ENCODE peak calls at places on chromosomes 12 and 14, in seven cellular contexts. One of them, this sample, is unnamed. For H3K36me3, the result is how much of the 10 kb centered on the place peaks cover.

GRCh38 chr12:98863167-98863566 is 218.1 kb downstream of the APAF1 start:
- DNase-seq in tibial nerve: no peak
- DNase-seq in heart right ventricle: no peak
- DNase-seq in kidney epithelial cell: no peak
- DNase-seq in H7: peak
- DNase-seq in adipocyte: no peak
- DNase-seq in ovary: no peak
- DNase-seq in this sample: no peak

GRCh38 chr14:91140672-91141071 is 26.8 kb downstream of the DGLUCY start:
- DNase-seq in tibial nerve: peak
- DNase-seq in heart right ventricle: no peak
- DNase-seq in ovary: no peak
- DNase-seq in H7: peak
- DNase-seq in adipocyte: peak
- DNase-seq in kidney epithelial cell: no peak
- DNase-seq in this sample: no peak

GRCh38 chr14:104975481-104976197 is 2.5 kb downstream of the AHNAK2 start:
- DNase-seq in heart right ventricle: no peak
- DNase-seq in tibial nerve: no peak
- DNase-seq in kidney epithelial cell: no peak
- DNase-seq in H7: peak
- DNase-seq in adipocyte: no peak
- DNase-seq in ovary: no peak
- DNase-seq in this sample: no peak

GRCh38 chr14:77208266-77208978 is 26.8 kb downstream of the TMEM63C start:
- DNase-seq in kidney epithelial cell: no peak
- DNase-seq in ovary: peak
- DNase-seq in tibial nerve: peak
- DNase-seq in adipocyte: peak
- DNase-seq in H7: peak
- DNase-seq in heart right ventricle: peak
- DNase-seq in this sample: no peak

GRCh38 chr12:50615534-50616296 is 110.9 kb downstream of the DIP2B start:
- DNase-seq in adipocyte: peak
- DNase-seq in heart right ventricle: no peak
- DNase-seq in H7: no peak
- DNase-seq in ovary: no peak
- DNase-seq in kidney epithelial cell: no peak
- DNase-seq in tibial nerve: no peak
- DNase-seq in this sample: no peak

GRCh38 chr14:105311838-105312237 is 2.7 kb upstream of the PACS2 start:
- DNase-seq in heart right ventricle: no peak
- DNase-seq in tibial nerve: no peak
- DNase-seq in kidney epithelial cell: no peak
- DNase-seq in adipocyte: no peak
- DNase-seq in ovary: no peak
- DNase-seq in H7: peak
- DNase-seq in this sample: no peak

GRCh38 chr12:127830730-127831129 is 436.2 kb upstream of the TMEM132C start:
- DNase-seq in adipocyte: no peak
- DNase-seq in heart right ventricle: no peak
- DNase-seq in ovary: no peak
- DNase-seq in H7: peak
- DNase-seq in kidney epithelial cell: no peak
- DNase-seq in tibial nerve: no peak
- DNase-seq in this sample: no peak

GRCh38 chr14:24999157-24999556 is 50.8 kb downstream of the STXBP6 start:
- DNase-seq in kidney epithelial cell: no peak
- DNase-seq in heart right ventricle: no peak
- DNase-seq in adipocyte: no peak
- DNase-seq in ovary: no peak
- DNase-seq in H7: no peak
- DNase-seq in tibial nerve: no peak
- DNase-seq in this sample: no peak

GRCh38 chr12:52952082-52952801 is 3.3 kb downstream of the KRT18 start:
- DNase-seq in H7: peak
- DNase-seq in ovary: no peak
- DNase-seq in adipocyte: no peak
- DNase-seq in tibial nerve: no peak
- DNase-seq in heart right ventricle: peak
- DNase-seq in kidney epithelial cell: no peak
- DNase-seq in this sample: no peak

GRCh38 chr14:98069712-98070133 is 1202.3 kb downstream of the BCL11B start:
- DNase-seq in ovary: no peak
- DNase-seq in kidney epithelial cell: peak
- DNase-seq in tibial nerve: no peak
- DNase-seq in heart right ventricle: no peak
- DNase-seq in adipocyte: no peak
- DNase-seq in H7: no peak
- DNase-seq in this sample: no peak

GRCh38 chr12:9039397-9039977 is 50.1 kb downstream of the KLRG1 start:
- DNase-seq in tibial nerve: peak
- DNase-seq in adipocyte: peak
- DNase-seq in heart right ventricle: no peak
- DNase-seq in H7: peak
- DNase-seq in kidney epithelial cell: no peak
- DNase-seq in ovary: no peak
- DNase-seq in this sample: no peak

GRCh38 chr14:93430889-93431670 is at the start of gene UNC79:
- DNase-seq in tibial nerve: no peak
- DNase-seq in H7: peak
- DNase-seq in kidney epithelial cell: no peak
- DNase-seq in adipocyte: peak
- DNase-seq in heart right ventricle: no peak
- DNase-seq in ovary: no peak
- DNase-seq in this sample: no peak

GRCh38 chr12:31518680-31519227 is 72.2 kb downstream of the DENND5B start:
- DNase-seq in heart right ventricle: no peak
- DNase-seq in ovary: peak
- DNase-seq in H7: peak
- DNase-seq in adipocyte: peak
- DNase-seq in tibial nerve: no peak
- DNase-seq in kidney epithelial cell: peak
- DNase-seq in this sample: no peak

GRCh38 chr12:131831635-131832041 is 3.4 kb downstream of the MMP17 start:
- DNase-seq in kidney epithelial cell: no peak
- DNase-seq in heart right ventricle: no peak
- DNase-seq in adipocyte: peak
- DNase-seq in tibial nerve: no peak
- DNase-seq in H7: no peak
- DNase-seq in ovary: peak
- DNase-seq in this sample: no peak
- H3K4me3 ChIP-seq in kidney epithelial cell: peak
- H3K4me3 ChIP-seq in heart right ventricle: peak
- H3K4me3 ChIP-seq in adipocyte: peak
- H3K4me3 ChIP-seq in tibial nerve: peak
- H3K4me3 ChIP-seq in H7: no peak
- H3K4me3 ChIP-seq in ovary: peak
- H3K4me3 ChIP-seq in this sample: peak

GRCh38 chr12:49050507-49051372 is 9.9 kb downstream of the KMT2D start:
- DNase-seq in ovary: no peak
- DNase-seq in heart right ventricle: no peak
- DNase-seq in adipocyte: no peak
- DNase-seq in kidney epithelial cell: no peak
- DNase-seq in tibial nerve: no peak
- DNase-seq in H7: no peak
- DNase-seq in this sample: no peak

GRCh38 chr12:49051373-49051764 is 9.2 kb downstream of the KMT2D start:
- DNase-seq in ovary: no peak
- DNase-seq in tibial nerve: no peak
- DNase-seq in adipocyte: no peak
- DNase-seq in heart right ventricle: no peak
- DNase-seq in H7: no peak
- DNase-seq in kidney epithelial cell: no peak
- DNase-seq in this sample: no peak

GRCh38 chr12:49046129-49046895 is 14.3 kb downstream of the KMT2D start:
- DNase-seq in kidney epithelial cell: no peak
- DNase-seq in tibial nerve: no peak
- DNase-seq in ovary: no peak
- DNase-seq in heart right ventricle: no peak
- DNase-seq in H7: no peak
- DNase-seq in adipocyte: no peak
- DNase-seq in this sample: no peak

GRCh38 chr12:49049566-49050224 is 10.9 kb downstream of the KMT2D start:
- DNase-seq in kidney epithelial cell: no peak
- DNase-seq in H7: no peak
- DNase-seq in heart right ventricle: no peak
- DNase-seq in ovary: peak
- DNase-seq in adipocyte: no peak
- DNase-seq in tibial nerve: no peak
- DNase-seq in this sample: no peak

DNA sequence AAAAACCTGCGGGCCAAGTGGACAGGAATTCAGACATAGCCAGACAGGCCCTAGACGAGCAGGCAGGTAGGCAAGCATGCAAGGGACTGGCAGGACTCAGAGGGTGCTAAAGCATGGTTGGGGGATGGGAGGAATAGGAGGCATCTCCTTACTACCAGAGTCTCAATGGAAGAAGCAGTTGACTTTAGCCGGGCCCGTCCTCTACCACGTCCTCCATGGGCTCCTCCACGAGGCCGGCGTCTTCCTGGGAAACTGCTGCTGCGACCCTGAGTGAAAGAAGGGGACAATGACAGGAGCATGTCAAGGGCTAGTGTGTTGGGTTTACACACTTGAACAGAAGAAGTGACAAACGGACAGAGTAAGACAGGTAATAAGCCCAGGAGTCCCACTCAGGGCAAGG is 11.6 kb downstream of the KMT2D start:
- DNase-seq in kidney epithelial cell: no peak
- DNase-seq in adipocyte: no peak
- DNase-seq in H7: no peak
- DNase-seq in tibial nerve: no peak
- DNase-seq in ovary: no peak
- DNase-seq in heart right ventricle: no peak
- DNase-seq in this sample: no peak
- H3K36me3 ChIP-seq in kidney epithelial cell: under half
- H3K36me3 ChIP-seq in adipocyte: half or more
- H3K36me3 ChIP-seq in H7: half or more
- H3K36me3 ChIP-seq in tibial nerve: under half
- H3K36me3 ChIP-seq in ovary: under half
- H3K36me3 ChIP-seq in heart right ventricle: under half
- H3K36me3 ChIP-seq in this sample: half or more

DNA sequence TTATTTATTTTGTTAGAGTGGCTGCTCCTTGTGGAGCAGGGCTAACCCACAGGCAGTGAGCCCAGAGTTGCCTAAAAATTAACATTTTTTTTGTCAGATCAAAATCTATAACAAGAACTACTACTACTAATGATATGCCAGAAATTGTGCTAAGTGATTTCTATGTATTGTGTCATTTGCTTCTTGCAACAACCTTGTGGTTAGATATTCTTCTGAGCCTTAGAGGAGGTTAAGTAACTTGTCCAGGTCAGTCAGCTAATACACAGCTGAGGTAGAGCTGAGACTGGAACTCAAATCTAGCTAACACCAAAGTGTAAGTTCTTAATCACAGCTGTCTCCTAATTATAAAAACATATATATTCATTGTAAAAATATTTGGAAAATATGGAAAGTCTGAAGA is 29.8 kb downstream of the CFL2 start:
- DNase-seq in ovary: no peak
- DNase-seq in tibial nerve: no peak
- DNase-seq in heart right ventricle: no peak
- DNase-seq in H7: no peak
- DNase-seq in kidney epithelial cell: no peak
- DNase-seq in adipocyte: no peak
- DNase-seq in this sample: no peak
- H3K4me3 ChIP-seq in ovary: no peak
- H3K4me3 ChIP-seq in tibial nerve: no peak
- H3K4me3 ChIP-seq in heart right ventricle: no peak
- H3K4me3 ChIP-seq in H7: no peak
- H3K4me3 ChIP-seq in kidney epithelial cell: no peak
- H3K4me3 ChIP-seq in adipocyte: no peak
- H3K4me3 ChIP-seq in this sample: no peak

GRCh38 chr12:66143868-66144267 is 13.3 kb upstream of the LLPH start:
- DNase-seq in ovary: no peak
- DNase-seq in adipocyte: no peak
- DNase-seq in kidney epithelial cell: no peak
- DNase-seq in heart right ventricle: no peak
- DNase-seq in tibial nerve: no peak
- DNase-seq in H7: no peak
- DNase-seq in this sample: no peak
- H3K36me3 ChIP-seq in ovary: under half
- H3K36me3 ChIP-seq in adipocyte: half or more
- H3K36me3 ChIP-seq in kidney epithelial cell: under half
- H3K36me3 ChIP-seq in heart right ventricle: under half
- H3K36me3 ChIP-seq in tibial nerve: under half
- H3K36me3 ChIP-seq in H7: under half
- H3K36me3 ChIP-seq in this sample: under half

DNA sequence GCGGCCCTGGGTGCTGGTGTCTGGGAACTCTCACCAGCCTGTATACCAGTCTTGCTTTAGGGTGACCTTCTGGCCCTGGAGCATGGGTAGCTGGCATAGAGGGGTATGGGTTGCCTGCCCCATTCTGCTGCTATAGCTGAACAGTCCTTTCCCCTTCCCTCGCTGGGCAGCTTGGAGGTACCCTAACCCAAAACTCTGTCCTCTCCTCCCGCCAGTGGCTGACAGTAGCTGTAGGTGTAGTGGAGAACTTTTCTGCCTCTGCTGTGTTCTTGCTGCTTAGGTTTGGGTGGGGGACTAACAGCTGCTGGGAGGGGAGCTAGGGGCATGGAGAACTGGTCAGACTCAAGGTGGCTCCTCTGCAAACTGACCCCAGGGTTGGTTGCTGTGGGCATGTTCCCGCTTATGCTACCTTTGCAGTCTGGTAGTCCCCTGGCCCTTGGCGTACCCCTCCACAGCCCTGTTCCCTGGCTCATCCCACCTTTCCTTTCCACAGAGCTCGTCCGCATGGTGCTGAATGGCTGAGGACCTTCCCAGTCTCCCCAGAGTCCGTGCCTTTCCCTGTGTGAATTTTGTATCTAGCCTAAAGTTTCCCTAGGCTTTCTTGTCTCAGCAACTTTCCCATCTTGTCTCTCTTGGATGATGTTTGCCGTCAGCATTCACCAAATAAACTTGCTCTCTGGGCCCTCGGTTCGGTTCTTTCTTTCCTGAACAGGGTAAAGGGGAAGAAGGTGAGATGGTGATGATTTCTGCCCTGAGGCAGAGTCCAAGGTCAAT is 2.9 kb downstream of the MYL6 start:
- DNase-seq in heart right ventricle: no peak
- DNase-seq in kidney epithelial cell: no peak
- DNase-seq in H7: no peak
- DNase-seq in ovary: no peak
- DNase-seq in tibial nerve: no peak
- DNase-seq in adipocyte: no peak
- DNase-seq in this sample: no peak
- H3K4me3 ChIP-seq in heart right ventricle: peak
- H3K4me3 ChIP-seq in kidney epithelial cell: peak
- H3K4me3 ChIP-seq in H7: no peak
- H3K4me3 ChIP-seq in ovary: peak
- H3K4me3 ChIP-seq in tibial nerve: peak
- H3K4me3 ChIP-seq in adipocyte: peak
- H3K4me3 ChIP-seq in this sample: peak

DNA sequence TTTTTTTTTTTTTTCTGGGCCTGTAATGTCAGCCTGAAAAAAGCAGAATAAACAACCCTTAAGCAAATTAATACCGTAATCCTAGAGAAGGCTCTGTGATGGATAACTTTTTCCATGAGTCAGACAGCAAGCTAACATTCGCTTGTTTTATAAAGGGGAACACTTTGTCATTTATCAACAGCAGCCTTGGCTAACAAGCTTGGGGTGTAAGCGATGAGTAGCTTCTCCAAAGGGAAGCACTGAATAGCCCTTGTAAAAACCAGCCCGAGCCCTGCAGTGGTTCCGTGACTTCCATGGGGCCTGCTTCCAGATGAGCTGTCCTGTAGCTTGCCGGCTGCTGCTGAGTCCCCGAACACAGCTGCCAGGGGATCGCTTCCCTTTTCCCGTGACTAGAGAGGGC is 29.6 kb downstream of the CD9 start:
- DNase-seq in adipocyte: peak
- DNase-seq in H7: no peak
- DNase-seq in heart right ventricle: no peak
- DNase-seq in tibial nerve: peak
- DNase-seq in kidney epithelial cell: no peak
- DNase-seq in ovary: peak
- DNase-seq in this sample: peak
- H3K36me3 ChIP-seq in adipocyte: under half
- H3K36me3 ChIP-seq in H7: under half
- H3K36me3 ChIP-seq in heart right ventricle: under half
- H3K36me3 ChIP-seq in tibial nerve: under half
- H3K36me3 ChIP-seq in kidney epithelial cell: under half
- H3K36me3 ChIP-seq in ovary: under half
- H3K36me3 ChIP-seq in this sample: under half